ENCODE peak calls at places on chromosomes 5 and 9, in five cellular contexts. Q, S, X, T and J are unnamed samples.

GRCh38 chr5:149550267-149550582 is 1.0 kb downstream of the CSNK1A1 start:
- DNase-seq in S (no peak), T (no peak), Q (no peak), X (peak), J (no peak)

GRCh38 chr5:9505215-9505614 is 40.7 kb downstream of the SEMA5A start:
- DNase-seq in S (no peak), X (no peak), T (no peak), Q (no peak), J (no peak)

GRCh38 chr9:131736440-131736839 is 3.4 kb downstream of the RAPGEF1 start:
- DNase-seq in X (peak), Q (no peak), T (no peak), S (no peak), J (no peak)

GRCh38 chr9:97889941-97890557 is 32.3 kb downstream of the TRMO start:
- DNase-seq in T (no peak), S (no peak), Q (peak), X (no peak), J (no peak)

GRCh38 chr9:16884952-16885513 is 14.6 kb upstream of the BNC2 start:
- DNase-seq in X (peak), S (no peak), Q (no peak), T (no peak), J (no peak)

GRCh38 chr5:78753093-78753531 is 104.5 kb upstream of the LHFPL2 start:
- DNase-seq in S (no peak), X (no peak), T (no peak), Q (no peak), J (no peak)

GRCh38 chr5:35365756-35366155 is 135.5 kb upstream of the PRLR start:
- DNase-seq in T (no peak), Q (no peak), X (no peak), S (no peak), J (no peak)

GRCh38 chr9:82570226-82570625 is 492.7 kb downstream of the RASEF start:
- DNase-seq in S (no peak), X (no peak), Q (no peak), T (no peak), J (no peak)

GRCh38 chr5:38752622-38753021 is 93.2 kb upstream of the OSMR start:
- DNase-seq in T (no peak), S (no peak), Q (no peak), X (no peak), J (no peak)

GRCh38 chr5:154248691-154249090 is 58.2 kb downstream of the GALNT10 start:
- DNase-seq in Q (no peak), X (no peak), S (no peak), T (no peak), J (no peak)

GRCh38 chr5:107321906-107322305 is 348.8 kb downstream of the EFNA5 start:
- DNase-seq in T (no peak), Q (no peak), S (no peak), X (no peak), J (no peak)

GRCh38 chr5:87413116-87413645 is 451 bp upstream of the CCNH start:
- DNase-seq in Q (no peak), S (no peak), T (no peak), X (no peak), J (no peak)

GRCh38 chr9:33263936-33264472 is 504 bp downstream of the BAG1 start:
- DNase-seq in S (peak), T (peak), Q (peak), X (peak), J (no peak)

GRCh38 chr5:34998058-34998789 is 49.5 kb downstream of the AGXT2 start:
- DNase-seq in S (no peak), T (no peak), X (no peak), Q (no peak), J (no peak)

GRCh38 chr9:129836342-129837007 is 1.2 kb downstream of the USP20 start:
- DNase-seq in Q (no peak), T (no peak), S (no peak), X (no peak), J (no peak)

GRCh38 chr5:14038341-14038959 is 94.0 kb upstream of the DNAH5 start:
- DNase-seq in Q (no peak), S (peak), T (no peak), X (peak), J (no peak)

GRCh38 chr5:71587709-71588532 is 781 bp downstream of the MCCC2 start:
- DNase-seq in S (peak), T (no peak), X (peak), Q (no peak), J (no peak)

GRCh38 chr9:124217839-124218437 is 39.8 kb upstream of the NEK6 start:
- DNase-seq in Q (peak), T (no peak), X (no peak), S (no peak), J (no peak)

GRCh38 chr5:177404641-177405134 is 4.2 kb upstream of the PFN3 start:
- DNase-seq in T (no peak), X (no peak), Q (no peak), S (no peak), J (no peak)

GRCh38 chr5:73152411-73153388 is 20.3 kb upstream of the TMEM174 start:
- DNase-seq in X (no peak), S (no peak), Q (no peak), T (no peak), J (no peak)

GRCh38 chr5:157594675-157595074 is 19.1 kb upstream of the ADAM19 start:
- DNase-seq in Q (no peak), S (no peak), X (no peak), T (no peak), J (no peak)

GRCh38 chr5:74943905-74944304 is 77.7 kb upstream of the FAM169A start:
- DNase-seq in X (no peak), Q (no peak), T (no peak), S (no peak), J (no peak)

DNA sequence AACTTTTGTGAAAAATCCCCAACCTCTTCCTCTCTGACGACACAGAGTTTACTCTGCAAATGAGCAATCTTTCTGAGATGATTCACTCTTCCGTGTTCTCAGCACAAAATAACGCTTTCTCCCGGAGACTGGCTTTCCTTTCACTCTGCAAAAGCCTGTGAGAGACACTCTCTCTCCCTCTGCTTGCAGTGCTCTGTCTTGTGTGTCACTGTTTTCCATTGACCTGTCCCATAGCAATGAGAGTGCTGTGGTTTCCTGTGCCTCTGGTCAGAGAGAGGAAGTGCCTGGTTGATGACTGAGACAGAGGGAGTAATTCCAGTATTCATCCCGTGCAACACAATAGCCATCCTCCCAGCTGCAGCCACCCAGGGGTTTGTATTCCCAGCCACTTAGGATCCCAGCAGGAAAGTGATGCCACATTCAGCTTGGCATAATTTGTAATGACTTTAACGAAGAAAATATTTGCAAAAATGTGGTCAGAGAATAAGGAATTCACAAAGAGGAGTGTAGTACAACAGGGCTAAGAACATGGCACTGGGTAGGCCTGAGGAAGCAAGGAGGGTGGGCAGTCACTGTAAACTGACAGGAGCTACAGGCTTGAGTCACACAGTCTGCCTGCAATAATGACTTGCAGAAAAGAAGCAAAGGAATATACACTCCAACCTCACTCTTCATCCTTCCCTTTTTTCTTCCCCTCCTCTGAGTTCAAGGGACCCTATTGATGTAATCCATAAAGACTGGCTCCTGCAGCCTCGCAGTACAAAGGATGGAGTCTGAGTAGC is 463.5 kb upstream of the RGMB start:
- DNase-seq in T (no peak), Q (no peak), S (peak), X (peak), J (no peak)
- TF ChIP-seq CTCF in T (no peak), Q (no peak), S (no peak), X (no peak), J (no peak)

DNA sequence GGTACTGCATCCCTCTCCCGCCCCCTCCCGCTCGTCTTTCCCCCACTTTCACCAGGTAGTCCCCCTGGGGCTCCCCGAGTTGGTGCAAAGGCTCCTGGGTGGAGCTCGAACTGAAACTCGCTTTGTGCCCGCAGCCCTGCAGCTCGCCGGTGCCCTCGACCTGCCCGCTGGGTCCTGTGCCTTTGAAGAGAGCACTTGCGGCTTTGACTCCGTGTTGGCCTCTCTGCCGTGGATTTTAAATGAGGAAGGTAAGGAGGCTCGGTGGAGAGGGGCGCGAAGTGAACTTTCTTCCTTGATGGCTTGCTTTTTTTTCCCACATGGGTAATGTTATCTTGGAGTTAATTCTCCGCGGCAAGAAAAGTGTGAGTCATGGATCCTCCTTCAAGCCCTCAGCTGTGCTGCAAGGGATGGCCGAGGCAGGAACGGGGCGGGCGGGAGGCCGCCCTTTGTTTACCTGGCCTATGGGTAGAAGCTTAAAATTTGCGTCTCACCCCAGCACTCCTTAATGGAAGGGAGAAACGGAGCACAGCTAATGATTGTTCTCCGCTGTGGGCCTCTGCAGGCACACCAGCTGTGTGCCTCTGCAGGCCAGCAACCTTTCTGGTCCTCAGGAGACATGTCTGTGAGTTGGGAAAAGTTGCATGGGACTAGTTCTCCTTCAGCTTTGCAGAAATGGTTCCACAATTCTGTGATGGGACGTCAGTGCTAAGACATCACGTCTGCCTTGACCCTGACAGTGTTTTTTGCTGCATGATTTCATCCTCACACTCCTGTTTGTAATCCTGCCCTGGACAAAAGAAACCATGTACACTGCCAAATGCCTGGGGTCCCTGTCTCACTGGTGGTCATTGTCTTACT is 1.0 kb downstream of the MAMDC2 start:
- DNase-seq in X (no peak), Q (no peak), T (no peak), S (no peak), J (no peak)
- H3K4me3 ChIP-seq in X (peak), Q (peak), T (peak), S (peak), J (no peak)

GRCh38 chr9:89690334-89690912 is 85.6 kb downstream of the GADD45G start:
- DNase-seq in S (no peak), T (no peak), Q (no peak), X (no peak), J (no peak)

GRCh38 chr9:89696780-89697179 is 92.0 kb downstream of the GADD45G start:
- DNase-seq in X (no peak), S (no peak), T (no peak), Q (no peak), J (no peak)

GRCh38 chr9:89699646-89700045 is 94.8 kb downstream of the GADD45G start:
- DNase-seq in S (peak), X (no peak), T (no peak), Q (no peak), J (no peak)

GRCh38 chr9:89698606-89699005 is 93.8 kb downstream of the GADD45G start:
- DNase-seq in T (no peak), S (no peak), X (no peak), Q (no peak), J (no peak)

DNA sequence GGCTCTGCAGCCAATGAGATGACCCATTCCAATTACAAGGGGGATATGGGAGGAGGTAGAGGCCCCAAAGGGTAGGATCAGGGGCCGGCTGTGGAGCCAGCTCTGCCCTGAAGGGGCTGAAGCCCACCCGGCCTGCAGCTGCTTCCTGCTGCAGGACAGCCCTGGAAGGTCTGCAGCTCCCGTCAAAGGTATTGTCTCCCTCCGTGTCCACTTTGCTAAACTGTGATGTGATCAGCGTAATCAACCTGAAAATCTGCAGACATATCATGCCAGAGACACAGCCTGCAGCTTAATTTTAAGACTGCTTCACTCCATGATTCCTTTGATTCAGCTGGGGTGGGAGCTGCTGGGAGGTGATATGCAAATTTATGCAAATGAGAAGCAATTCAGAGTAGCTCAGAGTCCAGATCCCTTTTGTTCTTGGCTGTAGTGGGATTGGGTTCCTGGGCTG is 90.7 kb downstream of the GADD45G start:
- DNase-seq in Q (no peak), X (no peak), S (no peak), T (no peak), J (no peak)
- TF ChIP-seq CTCF in Q (no peak), X (no peak), S (no peak), T (no peak), J (no peak)

DNA sequence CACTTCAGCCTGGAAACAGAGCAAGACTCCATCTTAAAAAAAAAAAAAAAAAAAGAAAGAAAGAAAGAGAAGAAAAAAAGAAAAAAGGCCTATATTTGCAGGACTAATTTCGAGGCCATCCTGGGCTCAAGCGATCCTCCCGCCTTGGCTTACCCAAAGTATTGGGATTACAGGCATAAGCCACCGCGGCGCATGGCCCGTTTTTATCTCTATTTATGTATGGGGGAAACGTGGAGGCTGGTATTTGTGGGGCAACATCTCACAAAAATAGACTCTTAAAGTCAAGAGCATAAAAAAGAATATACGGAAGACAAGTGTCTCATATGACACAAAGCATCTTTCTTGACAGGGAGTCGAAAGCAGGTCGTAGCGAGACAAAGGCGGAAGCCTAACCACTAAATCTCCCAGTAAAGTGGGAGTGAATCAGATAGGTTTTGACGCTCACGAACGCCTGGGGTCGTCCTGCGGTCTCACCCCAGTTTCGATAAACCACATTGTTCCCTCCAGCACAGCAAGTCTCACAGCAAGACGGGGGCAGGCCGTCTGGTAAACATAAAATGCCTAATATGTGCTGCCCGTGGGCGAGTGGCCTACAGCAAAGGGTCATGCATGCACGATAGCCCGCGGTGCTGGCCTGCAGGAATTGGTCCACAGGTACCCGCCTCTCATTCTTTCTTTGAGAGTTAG is 1.8 kb upstream of the TRIM41 start:
- DNase-seq in T (peak), X (no peak), S (no peak), Q (no peak), J (no peak)
- H3K4me3 ChIP-seq in T (no peak), X (no peak), S (peak), Q (no peak), J (peak)

GRCh38 chr5:7518947-7519560 is 123.1 kb downstream of the ADCY2 start:
- DNase-seq in Q (no peak), X (no peak), S (no peak), T (peak), J (peak)
- TF ChIP-seq CTCF in Q (no peak), X (no peak), S (peak), T (peak), J (no peak)

GRCh38 chr5:27038476-27038875 is at the start of gene CDH9:
- DNase-seq in T (no peak), X (no peak), Q (no peak), S (no peak), J (no peak)
- H3K4me3 ChIP-seq in T (no peak), X (no peak), Q (no peak), S (no peak), J (no peak)

GRCh38 chr9:18857769-18858168 is 175.2 kb downstream of the SAXO1 start:
- DNase-seq in Q (no peak), X (no peak), S (no peak), T (no peak), J (no peak)

GRCh38 chr9:18865542-18865941 is 167.5 kb downstream of the SAXO1 start:
- DNase-seq in T (no peak), S (no peak), Q (no peak), X (no peak), J (no peak)

GRCh38 chr9:18864516-18864915 is 168.5 kb downstream of the SAXO1 start:
- DNase-seq in X (no peak), T (no peak), Q (no peak), S (no peak), J (no peak)

GRCh38 chr9:18863821-18864220 is 169.2 kb downstream of the SAXO1 start:
- DNase-seq in T (no peak), Q (no peak), S (no peak), X (no peak), J (no peak)

DNA sequence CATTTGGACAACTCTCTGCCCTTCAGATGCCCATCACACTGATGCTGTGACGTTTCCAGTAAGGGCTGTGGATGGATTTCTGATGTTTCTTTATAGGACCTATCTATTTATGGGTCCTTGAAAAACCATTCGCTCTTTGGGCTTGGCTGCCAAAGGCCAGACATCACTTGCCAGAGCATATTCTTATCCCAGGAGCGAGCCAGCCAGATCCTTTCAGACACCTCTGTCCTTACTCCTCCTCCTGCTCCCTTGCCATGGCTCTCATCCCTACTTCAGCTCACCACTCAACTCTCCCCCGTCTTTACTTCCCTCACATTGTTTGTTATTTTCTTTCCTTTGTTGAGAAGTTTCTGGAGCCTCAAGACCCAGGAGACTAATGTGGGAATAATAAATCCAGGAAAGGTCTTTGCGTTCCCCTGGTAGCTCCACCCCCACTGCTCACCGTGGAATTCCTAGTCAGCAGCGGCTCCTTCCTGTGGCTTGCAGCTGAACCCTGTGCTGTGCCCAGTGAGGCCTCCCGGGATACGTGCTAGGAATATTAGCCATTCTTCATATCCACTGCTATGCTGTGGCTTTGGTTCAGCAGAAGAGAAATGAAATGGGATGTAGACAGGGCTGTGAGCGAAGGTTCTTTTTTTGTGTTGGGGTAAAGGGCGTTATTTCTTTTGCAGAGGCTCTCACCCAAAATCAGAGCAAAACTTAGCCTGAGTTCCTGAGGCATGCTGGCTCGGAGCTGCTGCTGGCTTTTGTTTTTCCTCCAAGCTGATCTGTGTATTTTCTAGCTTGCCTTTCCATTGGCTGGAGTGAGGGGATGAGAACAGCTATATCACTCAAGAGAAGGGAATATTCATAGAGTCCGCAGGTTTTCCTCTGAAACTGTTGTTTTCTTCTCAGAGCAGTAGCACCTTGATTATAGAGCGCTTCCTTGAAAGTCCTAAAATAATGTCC is 171.1 kb downstream of the SAXO1 start:
- DNase-seq in S (no peak), X (peak), T (peak), Q (no peak), J (no peak)
- TF ChIP-seq CTCF in S (no peak), X (no peak), T (no peak), Q (no peak), J (no peak)

DNA sequence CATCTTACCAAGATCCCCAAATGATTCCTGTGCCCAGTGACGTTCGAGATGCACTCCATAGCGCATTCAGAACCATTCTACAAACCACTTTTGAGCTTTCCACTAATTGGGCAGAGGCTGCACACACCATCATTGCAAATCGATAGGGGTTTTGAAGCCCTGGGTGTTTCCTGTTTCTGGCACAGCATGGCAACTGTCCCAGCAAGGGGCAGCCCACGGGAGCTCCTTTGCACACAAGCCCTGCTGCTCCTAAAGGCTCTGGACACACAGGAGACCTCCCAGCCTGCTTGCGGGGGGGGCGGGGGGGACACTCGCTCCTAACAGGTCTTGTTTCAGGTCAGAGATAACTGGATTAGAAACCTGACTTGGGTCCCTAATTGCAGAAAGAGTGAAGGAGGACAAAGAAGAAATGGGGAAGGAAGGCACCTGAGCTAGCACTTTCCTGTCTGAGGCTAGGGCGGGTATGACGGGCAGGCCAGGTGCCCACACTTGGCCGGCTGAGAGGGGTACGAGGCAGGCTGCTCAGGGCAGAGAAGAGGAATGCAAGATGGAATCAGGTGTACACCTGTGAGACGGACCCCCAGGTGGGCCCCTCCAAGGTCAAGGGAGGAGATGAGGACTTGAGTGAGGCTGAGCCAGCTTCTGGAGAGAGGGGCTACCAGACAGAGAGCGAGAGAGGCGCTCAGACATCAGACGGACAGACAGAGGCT is 828 bp downstream of the FBP1 start:
- DNase-seq in Q (no peak), S (no peak), X (no peak), T (no peak), J (no peak)
- H3K4me3 ChIP-seq in Q (peak), S (no peak), X (peak), T (peak), J (peak)